ENCODE peak calls at places on chromosomes 16 and 17, in four cellular contexts. U is NCI-H2081, X is RCC 7860, O is AG09309. N is an unnamed sample.

GRCh38 chr16:89232107-89232506 is 14.6 kb downstream of the ZNF778 start:
- DNase-seq in U (no peak), X (no peak), O (no peak), N (no peak)

GRCh38 chr17:72775237-72775636 is 317.3 kb downstream of the SLC39A11 start:
- DNase-seq in U (no peak), X (no peak), O (no peak), N (no peak)

GRCh38 chr17:61503961-61504360 is 51.7 kb downstream of the TBX4 start:
- DNase-seq in U (no peak), X (no peak), O (no peak), N (no peak)

GRCh38 chr17:41467546-41467945 is 360 bp upstream of the KRT32 start:
- DNase-seq in U (no peak), X (no peak), O (no peak), N (peak)

GRCh38 chr17:59513934-59514841 is 51.2 kb upstream of the DHX40 start:
- DNase-seq in U (peak), X (peak), O (no peak), N (peak)

GRCh38 chr17:37570527-37571093 is 38.6 kb downstream of the SYNRG start:
- DNase-seq in U (peak), X (peak), O (no peak), N (peak)

GRCh38 chr17:12580640-12581039 is 85.0 kb upstream of the MYOCD start:
- DNase-seq in U (no peak), X (no peak), O (no peak), N (no peak)

GRCh38 chr16:2090481-2090797 is 42.7 kb downstream of the TSC2 start:
- DNase-seq in U (no peak), X (no peak), O (no peak), N (no peak)

GRCh38 chr17:31494259-31495048 is 103.0 kb downstream of the RAB11FIP4 start:
- DNase-seq in U (no peak), X (no peak), O (no peak), N (no peak)

GRCh38 chr17:79979201-79979840 is 56.4 kb downstream of the TBC1D16 start:
- DNase-seq in U (no peak), X (no peak), O (no peak), N (no peak)

GRCh38 chr17:33200587-33200986 is 92.5 kb downstream of the ASIC2 start:
- DNase-seq in U (no peak), X (peak), O (no peak), N (no peak)

GRCh38 chr16:55842369-55843104 is 9.6 kb upstream of the CES1 start:
- DNase-seq in U (peak), X (peak), O (peak), N (peak)

GRCh38 chr16:1559446-1559975 is 26.0 kb downstream of the TMEM204 start:
- DNase-seq in U (no peak), X (no peak), O (no peak), N (no peak)

GRCh38 chr17:17811381-17812210 is 25.2 kb downstream of the SREBF1 start:
- DNase-seq in U (no peak), X (no peak), O (no peak), N (no peak)

GRCh38 chr16:12016166-12016947 is 39.8 kb downstream of the SNX29 start:
- DNase-seq in U (no peak), X (no peak), O (no peak), N (peak)

N was measured in GM03348.